ENCODE peak calls at places on chromosomes 1 and 21, in ten cellular contexts. N is HFF-Myc, W is uterus, Q is prostate gland, L is cardiac muscle cell, V is tibial artery, F is foreskin fibroblast, S is left ventricle myocardium inferior, E is right atrium auricular region, B is dorsolateral prefrontal cortex. O is an unnamed sample.

GRCh38 chr21:42560517-42561179 is 47.0 kb downstream of the SLC37A1 start:
- DNase-seq in N (no peak), W (no peak), Q (no peak), L (no peak), V (peak; percentile 1), F (no peak), S (no peak), E (no peak), B (peak; percentile 16), O (no peak)

GRCh38 chr1:207316622-207317510 is 4.6 kb upstream of the CD55 start:
- DNase-seq in N (no peak), W (no peak), Q (peak; percentile 93), L (no peak), V (peak; percentile 45), F (no peak), S (no peak), E (no peak), B (no peak), O (peak; percentile 21)

GRCh38 chr1:12516741-12517140 is 101.3 kb downstream of the DHRS3 start:
- DNase-seq in N (no peak), W (no peak), Q (no peak), L (no peak), V (no peak), F (no peak), S (no peak), E (no peak), B (no peak), O (no peak)

GRCh38 chr1:119743308-119743707 is 25.4 kb downstream of the HMGCS2 start:
- DNase-seq in N (no peak), W (no peak), Q (no peak), L (no peak), V (no peak), F (no peak), S (no peak), E (no peak), B (no peak), O (peak; percentile 3)

GRCh38 chr1:64187646-64188045 is 15.8 kb upstream of the UBE2U start:
- DNase-seq in N (no peak), W (no peak), Q (no peak), L (no peak), V (no peak), F (no peak), S (no peak), E (no peak), B (no peak), O (no peak)

GRCh38 chr1:76571248-76571647 is 296.0 kb upstream of the ST6GALNAC5 start:
- DNase-seq in N (no peak), W (no peak), Q (no peak), L (no peak), V (no peak), F (no peak), S (no peak), E (no peak), B (no peak), O (no peak)

GRCh38 chr1:156245451-156246232 is 2.2 kb downstream of the PAQR6 start:
- DNase-seq in N (no peak), W (no peak), Q (no peak), L (no peak), V (no peak), F (peak; percentile 14), S (no peak), E (no peak), B (no peak), O (no peak)

GRCh38 chr1:241639653-241640148 is 468 bp downstream of the CHML start:
- DNase-seq in N (no peak), W (no peak), Q (peak; percentile 16), L (peak; percentile 27), V (peak; percentile 24), F (no peak), S (peak; percentile 25), E (no peak), B (peak; percentile 40), O (peak; percentile 47)

GRCh38 chr1:205229399-205229861 is 1.7 kb downstream of the TMCC2 start:
- DNase-seq in N (no peak), W (peak; percentile 55), Q (peak; percentile 51), L (peak; percentile 59), V (peak; percentile 51), F (no peak), S (no peak), E (no peak), B (peak; percentile 78), O (peak; percentile 36)

GRCh38 chr1:93661829-93662474 is 19.7 kb downstream of the BCAR3 start:
- DNase-seq in N (no peak), W (no peak), Q (no peak), L (no peak), V (no peak), F (peak; percentile 67), S (no peak), E (no peak), B (no peak), O (peak; percentile 85)

GRCh38 chr1:156492591-156493080 is 7.9 kb downstream of the MEF2D start:
- DNase-seq in N (no peak), W (no peak), Q (no peak), L (no peak), V (no peak), F (no peak), S (peak; percentile 61), E (no peak), B (no peak), O (no peak)

GRCh38 chr1:19651141-19651737 is 7.1 kb downstream of the NBL1 start:
- DNase-seq in N (no peak), W (peak; percentile 75), Q (peak; percentile 40), L (peak; percentile 70), V (no peak), F (peak; percentile 60), S (peak; percentile 59), E (no peak), B (no peak), O (peak; percentile 64)

GRCh38 chr1:93670141-93670540 is 11.5 kb downstream of the BCAR3 start:
- DNase-seq in N (no peak), W (no peak), Q (peak; percentile 89), L (no peak), V (no peak), F (peak; percentile 79), S (peak; percentile 30), E (peak; percentile 79), B (no peak), O (peak; percentile 92)

GRCh38 chr1:145849356-145850165 is 4.1 kb downstream of the NUDT17 start:
- DNase-seq in N (no peak), W (no peak), Q (no peak), L (no peak), V (no peak), F (peak; percentile 61), S (no peak), E (no peak), B (no peak), O (peak; percentile 81)

GRCh38 chr1:26961826-26962225 is 1.6 kb upstream of the KDF1 start:
- DNase-seq in N (peak; percentile 96), W (no peak), Q (no peak), L (no peak), V (no peak), F (peak; percentile 93), S (no peak), E (no peak), B (no peak), O (peak; percentile 96)

GRCh38 chr1:23395849-23396248 is 26.2 kb upstream of the ZNF436 start:
- DNase-seq in N (no peak), W (no peak), Q (no peak), L (no peak), V (no peak), F (no peak), S (no peak), E (no peak), B (no peak), O (no peak)

GRCh38 chr1:104182251-104182650 is 432.6 kb downstream of the AMY1C start:
- DNase-seq in N (no peak), W (no peak), Q (no peak), L (no peak), V (no peak), F (no peak), S (no peak), E (no peak), B (no peak), O (no peak)

GRCh38 chr1:116754203-116754977 is at the start of gene CD2:
- DNase-seq in N (no peak), W (no peak), Q (no peak), L (no peak), V (no peak), F (no peak), S (no peak), E (no peak), B (no peak), O (no peak)
- H3K4me3 ChIP-seq in N (no peak within 1 kb of the TSS), W (no peak within 1 kb of the TSS), Q (no peak within 1 kb of the TSS), L (no peak within 1 kb of the TSS), V (no peak within 1 kb of the TSS), F (no peak within 1 kb of the TSS), S (no peak within 1 kb of the TSS), E (no peak within 1 kb of the TSS), B (no peak within 1 kb of the TSS), O (no peak within 1 kb of the TSS)

GRCh38 chr21:35652872-35653271 is 407.5 kb downstream of the SETD4 start:
- DNase-seq in N (no peak), W (no peak), Q (no peak), L (no peak), V (no peak), F (no peak), S (no peak), E (no peak), B (no peak), O (no peak)
- TF ChIP-seq CTCF in N (no peak), W (no peak), Q (no peak), L (no peak), V (no peak), F (no peak), S (no peak), E (no peak), B (no peak), O (no peak)

DNA sequence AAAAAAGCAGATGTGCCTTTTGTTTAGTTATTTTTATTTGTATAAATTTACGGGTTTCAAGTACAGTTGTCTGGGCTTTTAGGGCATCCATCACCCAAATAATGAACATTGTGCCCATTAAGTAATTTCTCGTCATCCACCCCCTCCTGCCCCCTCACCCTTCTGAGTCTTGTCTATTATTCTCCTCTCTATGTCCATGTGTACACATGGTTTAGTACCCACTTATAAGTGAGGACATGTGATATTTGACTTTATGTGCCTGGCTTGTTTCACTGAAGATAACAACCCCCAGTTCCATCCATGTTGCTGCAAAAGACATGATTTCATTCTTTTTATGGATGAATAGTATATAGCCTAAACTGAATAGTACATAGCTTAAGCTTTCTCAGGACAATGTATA is 189.2 kb downstream of the ZP4 start:
- DNase-seq in N (no peak), W (no peak), Q (no peak), L (no peak), V (no peak), F (no peak), S (no peak), E (no peak), B (no peak), O (no peak)
- H3K4me3 ChIP-seq in N (no peak overlapping the region), W (no peak overlapping the region), Q (no peak overlapping the region), L (no peak overlapping the region), V (no peak overlapping the region), F (no peak overlapping the region), S (no peak overlapping the region), E (no peak overlapping the region), B (no peak overlapping the region), O (no peak overlapping the region)

DNA sequence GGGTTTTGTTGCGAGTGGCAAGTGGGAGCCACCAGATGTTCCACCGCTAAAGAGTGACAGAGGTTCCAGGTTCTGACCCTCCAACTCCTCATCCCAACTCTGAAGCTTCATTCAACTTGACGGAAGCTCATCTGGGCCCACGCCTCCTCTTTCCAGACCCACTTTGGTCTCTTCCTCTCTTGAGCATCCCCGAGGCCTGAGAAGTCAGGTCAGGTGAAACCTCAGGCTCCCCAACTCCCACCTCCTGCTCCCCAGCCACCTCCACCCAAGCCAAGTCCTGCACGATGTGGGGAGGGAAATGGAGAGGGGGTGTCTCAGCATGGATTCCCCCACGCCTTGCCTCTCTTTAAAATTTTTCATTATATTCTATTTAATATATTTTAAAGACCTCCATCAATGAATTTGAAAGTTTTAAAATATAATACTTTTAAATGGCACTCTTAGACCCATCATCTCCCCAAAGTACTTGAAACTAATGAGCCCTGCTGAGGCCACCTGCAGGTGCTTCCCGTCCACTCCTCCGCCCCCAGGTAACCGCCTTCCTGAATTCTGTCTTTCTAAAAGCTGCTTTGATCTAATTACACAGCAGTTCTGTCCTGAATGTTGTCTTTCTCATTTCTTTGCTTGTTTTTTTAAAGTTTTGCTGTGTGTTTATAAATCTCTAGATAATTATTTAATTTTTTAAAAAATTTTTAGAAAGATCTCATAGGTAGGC is 238.1 kb downstream of the KAZN start:
- DNase-seq in N (no peak), W (no peak), Q (no peak), L (no peak), V (no peak), F (no peak), S (no peak), E (no peak), B (no peak), O (no peak)
- TF ChIP-seq CTCF in N (no peak), W (no peak), Q (no peak), L (no peak), V (no peak), F (no peak), S (no peak), E (no peak), B (no peak), O (no peak)

O was measured in fibroblast of pulmonary artery.